ENCODE peak calls at places on chromosomes 13 and 19, in seven cellular contexts. I is foreskin keratinocyte, V is fibroblast of lung, U is WERI-Rb-1, A is fibroblast of the aortic adventitia, R is fibroblast of pulmonary artery, H is GM13976. P is an unnamed sample.

GRCh38 chr13:36512771-36513170 is 80.5 kb downstream of the CCNA1 start:
- DNase-seq in I (no peak), V (no peak), U (no peak), A (no peak), R (no peak), H (no peak), P (no peak)

GRCh38 chr13:50936681-50937080 is 27.1 kb downstream of the RNASEH2B start:
- DNase-seq in I (no peak), V (peak), U (no peak), A (peak), R (peak), H (no peak), P (no peak)

GRCh38 chr13:41315466-41316047 is 4.5 kb downstream of the NAA16 start:
- DNase-seq in I (no peak), V (peak), U (no peak), A (peak), R (no peak), H (no peak), P (no peak)

GRCh38 chr13:26558912-26559485 is 1.5 kb downstream of the WASF3 start:
- DNase-seq in I (no peak), V (no peak), U (no peak), A (peak), R (peak), H (no peak), P (no peak)

GRCh38 chr19:13995878-13996765 is 10.0 kb downstream of the RFX1 start:
- DNase-seq in I (no peak), V (no peak), U (no peak), A (no peak), R (no peak), H (peak), P (no peak)

GRCh38 chr19:18862976-18863842 is 31.4 kb downstream of the UPF1 start:
- DNase-seq in I (no peak), V (no peak), U (no peak), A (no peak), R (no peak), H (no peak), P (no peak)

GRCh38 chr19:56748443-56748842 is 76.9 kb upstream of the ZNF835 start:
- DNase-seq in I (no peak), V (peak), U (no peak), A (no peak), R (peak), H (no peak), P (no peak)

GRCh38 chr13:52723181-52723580 is 16.4 kb downstream of the CNMD start:
- DNase-seq in I (no peak), V (no peak), U (no peak), A (no peak), R (no peak), H (no peak), P (no peak)

GRCh38 chr19:42303876-42304275 is 1.5 kb upstream of the PAFAH1B3 start:
- DNase-seq in I (no peak), V (no peak), U (no peak), A (no peak), R (no peak), H (no peak), P (no peak)

GRCh38 chr13:53782400-53783030 is 753.9 kb downstream of the OLFM4 start:
- DNase-seq in I (peak), V (peak), U (peak), A (peak), R (peak), H (peak), P (peak)

GRCh38 chr13:31000889-31001288 is 68.4 kb downstream of the TEX26 start:
- DNase-seq in I (no peak), V (no peak), U (no peak), A (peak), R (peak), H (no peak), P (no peak)

GRCh38 chr13:50989476-50989875 is 79.9 kb downstream of the RNASEH2B start:
- DNase-seq in I (no peak), V (peak), U (peak), A (no peak), R (peak), H (no peak), P (no peak)

GRCh38 chr13:85995788-85996418 is 196.7 kb upstream of the SLITRK6 start:
- DNase-seq in I (no peak), V (no peak), U (no peak), A (no peak), R (no peak), H (no peak), P (no peak)

GRCh38 chr13:62337109-62337880 is 921.6 kb upstream of the PCDH20 start:
- DNase-seq in I (no peak), V (peak), U (no peak), A (no peak), R (no peak), H (no peak), P (no peak)

GRCh38 chr13:51122868-51123267 is 11.8 kb upstream of the C13orf42 start:
- DNase-seq in I (no peak), V (no peak), U (peak), A (no peak), R (no peak), H (no peak), P (no peak)

GRCh38 chr13:41746259-41746658 is 214.7 kb downstream of the VWA8 start:
- DNase-seq in I (peak), V (peak), U (no peak), A (peak), R (peak), H (no peak), P (no peak)

GRCh38 chr19:30227071-30227621 is 145.0 kb upstream of the ZNF536 start:
- DNase-seq in I (no peak), V (no peak), U (no peak), A (no peak), R (peak), H (no peak), P (peak)

GRCh38 chr19:24062222-24062621 is 24.8 kb upstream of the ZNF254 start:
- DNase-seq in I (no peak), V (no peak), U (no peak), A (no peak), R (no peak), H (no peak), P (no peak)

GRCh38 chr13:44583126-44583525 is 7.0 kb upstream of the TSC22D1 start:
- DNase-seq in I (no peak), V (no peak), U (no peak), A (no peak), R (no peak), H (no peak), P (no peak)

GRCh38 chr13:110915874-110916670 is 1.2 kb upstream of the ANKRD10 start:
- DNase-seq in I (peak), V (peak), U (no peak), A (peak), R (peak), H (no peak), P (no peak)

GRCh38 chr19:13051581-13052165 is 51.0 kb downstream of the LYL1 start:
- DNase-seq in I (no peak), V (peak), U (peak), A (no peak), R (peak), H (no peak), P (peak)

GRCh38 chr13:50914301-50914700 is 4.7 kb downstream of the RNASEH2B start:
- DNase-seq in I (no peak), V (no peak), U (no peak), A (no peak), R (no peak), H (no peak), P (no peak)

GRCh38 chr13:19766637-19767036 is 16.1 kb downstream of the PSPC1 start:
- DNase-seq in I (no peak), V (no peak), U (no peak), A (no peak), R (no peak), H (no peak), P (no peak)

GRCh38 chr13:34577051-34577450 is 365.0 kb upstream of the NBEA start:
- DNase-seq in I (peak), V (no peak), U (no peak), A (no peak), R (peak), H (no peak), P (no peak)

GRCh38 chr13:102726430-102726829 is 31.6 kb upstream of the METTL21C start:
- DNase-seq in I (no peak), V (no peak), U (peak), A (no peak), R (no peak), H (no peak), P (no peak)

GRCh38 chr19:40802300-40803169 is 3.5 kb downstream of the EGLN2 start:
- DNase-seq in I (no peak), V (no peak), U (peak), A (peak), R (peak), H (no peak), P (no peak)

GRCh38 chr13:36997716-36998427 is 1.3 kb downstream of the ALG5 start:
- DNase-seq in I (no peak), V (no peak), U (no peak), A (no peak), R (no peak), H (no peak), P (no peak)

GRCh38 chr13:113786262-113786841 is 27.3 kb downstream of the TMEM255B start:
- DNase-seq in I (no peak), V (peak), U (no peak), A (peak), R (peak), H (no peak), P (no peak)

GRCh38 chr13:58598241-58598640 is 966.7 kb downstream of the PCDH17 start:
- DNase-seq in I (no peak), V (no peak), U (no peak), A (no peak), R (no peak), H (no peak), P (no peak)

GRCh38 chr13:98190889-98191444 is 13.9 kb upstream of the RNF113B start:
- DNase-seq in I (no peak), V (no peak), U (no peak), A (no peak), R (no peak), H (no peak), P (no peak)

GRCh38 chr19:961866-962620 is 22.1 kb upstream of the WDR18 start:
- DNase-seq in I (no peak), V (peak), U (no peak), A (peak), R (no peak), H (no peak), P (no peak)

GRCh38 chr19:49362048-49362925 is at the start of gene TEAD2:
- DNase-seq in I (no peak), V (peak), U (peak), A (peak), R (peak), H (no peak), P (peak)

GRCh38 chr19:33703438-33703750 is 81.6 kb downstream of the CHST8 start:
- DNase-seq in I (no peak), V (no peak), U (no peak), A (no peak), R (no peak), H (no peak), P (no peak)

GRCh38 chr13:40597735-40598365 is 68.6 kb downstream of the FOXO1 start:
- DNase-seq in I (no peak), V (no peak), U (no peak), A (no peak), R (no peak), H (no peak), P (no peak)

GRCh38 chr13:38641164-38641948 is 45.5 kb upstream of the FREM2 start:
- DNase-seq in I (no peak), V (no peak), U (no peak), A (no peak), R (peak), H (no peak), P (no peak)
- TF ChIP-seq CTCF in I (peak), V (peak), U (no peak), A (peak), R (peak), H (no peak), P (peak)

GRCh38 chr19:48152552-48152951 is 17.6 kb downstream of the LIG1 start:
- DNase-seq in I (no peak), V (peak), U (peak), A (peak), R (peak), H (peak), P (peak)
- TF ChIP-seq CTCF in I (peak), V (peak), U (peak), A (peak), R (peak), H (peak), P (peak)

GRCh38 chr19:58338336-58338735 is 11.5 kb downstream of the ZSCAN22 start:
- DNase-seq in I (no peak), V (no peak), U (no peak), A (no peak), R (no peak), H (no peak), P (no peak)

GRCh38 chr19:58336216-58336615 is 9.4 kb downstream of the ZSCAN22 start:
- DNase-seq in I (no peak), V (no peak), U (no peak), A (no peak), R (no peak), H (no peak), P (no peak)

GRCh38 chr19:58335630-58336029 is 8.8 kb downstream of the ZSCAN22 start:
- DNase-seq in I (no peak), V (no peak), U (no peak), A (no peak), R (no peak), H (no peak), P (no peak)

GRCh38 chr19:58336820-58337219 is 10.0 kb downstream of the ZSCAN22 start:
- DNase-seq in I (no peak), V (no peak), U (no peak), A (no peak), R (no peak), H (no peak), P (no peak)

GRCh38 chr19:58338825-58339558 is 12.2 kb downstream of the ZSCAN22 start:
- DNase-seq in I (no peak), V (no peak), U (peak), A (no peak), R (no peak), H (no peak), P (peak)
- TF ChIP-seq CTCF in I (peak), V (no peak), U (peak), A (peak), R (no peak), H (no peak), P (peak)

DNA sequence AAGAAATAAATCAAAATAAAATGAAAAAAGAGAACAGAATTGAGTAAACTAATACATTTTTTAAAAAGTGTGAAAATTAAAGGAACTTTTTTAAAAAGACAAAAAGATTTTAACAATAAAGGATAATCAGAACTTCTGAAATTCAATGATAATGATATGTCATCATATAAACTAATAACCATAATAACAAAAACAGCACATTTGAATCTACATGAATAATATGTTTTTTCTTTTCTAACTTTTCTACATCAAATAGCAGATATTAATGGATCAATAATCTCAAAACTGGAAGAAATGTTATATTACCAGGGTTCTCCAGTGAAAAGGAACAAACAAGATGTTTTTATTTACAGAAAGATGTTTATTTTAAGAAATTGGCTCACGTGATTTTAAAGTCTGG is 903.3 kb upstream of the MIR17HG start:
- DNase-seq in I (no peak), V (no peak), U (no peak), A (no peak), R (no peak), H (no peak), P (no peak)
- TF ChIP-seq CTCF in I (no peak), V (no peak), U (no peak), A (no peak), R (no peak), H (no peak), P (no peak)

GRCh38 chr19:5171711-5172110 is 168.9 kb downstream of the PTPRS start:
- DNase-seq in I (no peak), V (no peak), U (no peak), A (no peak), R (no peak), H (no peak), P (no peak)

GRCh38 chr19:5170329-5170745 is 170.3 kb downstream of the PTPRS start:
- DNase-seq in I (no peak), V (no peak), U (peak), A (no peak), R (no peak), H (no peak), P (peak)

GRCh38 chr19:5178051-5178450 is 162.6 kb downstream of the PTPRS start:
- DNase-seq in I (no peak), V (no peak), U (no peak), A (no peak), R (no peak), H (no peak), P (no peak)

GRCh38 chr19:5173993-5174392 is 166.6 kb downstream of the PTPRS start:
- DNase-seq in I (no peak), V (no peak), U (no peak), A (no peak), R (no peak), H (no peak), P (no peak)

GRCh38 chr19:5172859-5173577 is 167.6 kb downstream of the PTPRS start:
- DNase-seq in I (peak), V (peak), U (no peak), A (peak), R (peak), H (no peak), P (no peak)
- TF ChIP-seq CTCF in I (no peak), V (no peak), U (no peak), A (no peak), R (no peak), H (no peak), P (no peak)

P was measured in neural crest cell.